ENCODE peak calls at places on chromosomes 7 and 10, in four cellular contexts. One of them, this sample, is unnamed.

GRCh38 chr10:58645762-58646161 is 133.1 kb downstream of the BICC1 start:
- DNase-seq in ovary: no peak
- DNase-seq in AG09309: no peak
- DNase-seq in mammary epithelial cell: no peak
- DNase-seq in this sample: no peak

GRCh38 chr7:83148776-83149175 is 13.9 kb downstream of the PCLO start:
- DNase-seq in ovary: no peak
- DNase-seq in AG09309: no peak
- DNase-seq in mammary epithelial cell: peak
- DNase-seq in this sample: no peak

GRCh38 chr7:107165341-107165740 is 3.5 kb upstream of the HBP1 start:
- DNase-seq in ovary: no peak
- DNase-seq in AG09309: no peak
- DNase-seq in mammary epithelial cell: no peak
- DNase-seq in this sample: no peak

GRCh38 chr7:7208524-7208923 is 26.2 kb downstream of the C1GALT1 start:
- DNase-seq in ovary: no peak
- DNase-seq in AG09309: no peak
- DNase-seq in mammary epithelial cell: no peak
- DNase-seq in this sample: no peak

GRCh38 chr10:110820321-110820814 is 51.4 kb upstream of the PDCD4 start:
- DNase-seq in ovary: peak
- DNase-seq in AG09309: no peak
- DNase-seq in mammary epithelial cell: no peak
- DNase-seq in this sample: no peak

GRCh38 chr10:24873281-24873683 is 79.1 kb downstream of the PRTFDC1 start:
- DNase-seq in ovary: peak
- DNase-seq in AG09309: peak
- DNase-seq in mammary epithelial cell: peak
- DNase-seq in this sample: peak

GRCh38 chr7:142111509-142111908 is at the start of gene MGAM2:
- DNase-seq in ovary: no peak
- DNase-seq in AG09309: no peak
- DNase-seq in mammary epithelial cell: no peak
- DNase-seq in this sample: no peak

GRCh38 chr7:134602921-134603394 is 43.7 kb upstream of the BPGM start:
- DNase-seq in ovary: no peak
- DNase-seq in AG09309: no peak
- DNase-seq in mammary epithelial cell: no peak
- DNase-seq in this sample: no peak

GRCh38 chr10:2679646-2680045 is 387.7 kb upstream of the PFKP start:
- DNase-seq in ovary: no peak
- DNase-seq in AG09309: no peak
- DNase-seq in mammary epithelial cell: no peak
- DNase-seq in this sample: no peak

GRCh38 chr10:29427667-29428066 is 138.8 kb downstream of the LYZL1 start:
- DNase-seq in ovary: no peak
- DNase-seq in AG09309: no peak
- DNase-seq in mammary epithelial cell: no peak
- DNase-seq in this sample: no peak

GRCh38 chr10:15313034-15313433 is 58.1 kb downstream of the FAM171A1 start:
- DNase-seq in ovary: no peak
- DNase-seq in AG09309: no peak
- DNase-seq in mammary epithelial cell: no peak
- DNase-seq in this sample: no peak

GRCh38 chr10:96133135-96133534 is 3.0 kb downstream of the ZNF518A start:
- DNase-seq in ovary: no peak
- DNase-seq in AG09309: no peak
- DNase-seq in mammary epithelial cell: peak
- DNase-seq in this sample: peak

GRCh38 chr10:17335065-17335464 is 107.0 kb downstream of the VIM start:
- DNase-seq in ovary: no peak
- DNase-seq in AG09309: peak
- DNase-seq in mammary epithelial cell: peak
- DNase-seq in this sample: peak

GRCh38 chr7:4665661-4666060 is 16.4 kb upstream of the FOXK1 start:
- DNase-seq in ovary: no peak
- DNase-seq in AG09309: peak
- DNase-seq in mammary epithelial cell: peak
- DNase-seq in this sample: peak

GRCh38 chr10:11143240-11143639 is 125.6 kb downstream of the CELF2 start:
- DNase-seq in ovary: no peak
- DNase-seq in AG09309: no peak
- DNase-seq in mammary epithelial cell: no peak
- DNase-seq in this sample: no peak

GRCh38 chr7:74203157-74203556 is 6.6 kb upstream of the LAT2 start:
- DNase-seq in ovary: peak
- DNase-seq in AG09309: peak
- DNase-seq in mammary epithelial cell: peak
- DNase-seq in this sample: no peak

GRCh38 chr7:125670926-125671572 is 741.4 kb upstream of the POT1 start:
- DNase-seq in ovary: no peak
- DNase-seq in AG09309: no peak
- DNase-seq in mammary epithelial cell: peak
- DNase-seq in this sample: no peak

GRCh38 chr7:135186841-135187253 is 16.3 kb upstream of the CYREN start:
- DNase-seq in ovary: no peak
- DNase-seq in AG09309: no peak
- DNase-seq in mammary epithelial cell: no peak
- DNase-seq in this sample: no peak

GRCh38 chr7:28687631-28688030 is 270.5 kb downstream of the TRIL start:
- DNase-seq in ovary: no peak
- DNase-seq in AG09309: no peak
- DNase-seq in mammary epithelial cell: no peak
- DNase-seq in this sample: no peak
- H3K4me3 ChIP-seq in ovary: no peak
- H3K4me3 ChIP-seq in AG09309: no peak
- H3K4me3 ChIP-seq in mammary epithelial cell: no peak
- H3K4me3 ChIP-seq in this sample: peak

DNA sequence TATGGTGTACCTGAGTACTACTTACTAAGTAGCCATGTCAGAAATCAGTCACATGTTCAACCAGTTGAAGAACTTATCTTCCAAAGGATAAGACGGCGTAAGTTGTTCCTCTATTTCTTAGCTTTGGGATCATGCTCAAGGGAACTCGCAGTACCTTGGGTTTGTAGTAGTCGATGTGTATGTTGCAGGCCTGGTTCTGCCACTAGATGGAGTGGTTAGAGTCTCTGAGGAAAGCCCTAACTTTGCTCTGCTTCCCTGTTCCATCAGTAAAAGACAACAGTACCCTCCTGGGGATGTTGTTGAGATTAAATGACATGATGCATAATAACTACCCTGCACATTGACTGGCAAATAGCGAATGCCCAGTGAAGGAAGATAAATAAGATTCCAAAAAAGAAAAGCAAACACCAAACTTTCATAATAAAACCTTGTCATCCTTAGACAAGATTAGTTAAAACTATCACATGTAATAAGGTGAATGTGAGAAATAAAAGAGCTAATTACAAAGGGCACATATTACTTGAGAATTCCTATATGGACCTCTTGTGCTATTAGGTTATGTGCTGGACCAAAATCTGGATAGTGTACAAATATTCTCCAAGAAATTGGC is 165.9 kb downstream of the ABCA13 start:
- DNase-seq in ovary: no peak
- DNase-seq in AG09309: no peak
- DNase-seq in mammary epithelial cell: peak
- DNase-seq in this sample: no peak
- TF ChIP-seq CTCF in ovary: no peak
- TF ChIP-seq CTCF in AG09309: peak
- TF ChIP-seq CTCF in mammary epithelial cell: peak
- TF ChIP-seq CTCF in this sample: peak

GRCh38 chr10:117546020-117546629 is 3.6 kb downstream of the EMX2 start:
- DNase-seq in ovary: no peak
- DNase-seq in AG09309: no peak
- DNase-seq in mammary epithelial cell: no peak
- DNase-seq in this sample: no peak
- H3K4me3 ChIP-seq in ovary: peak
- H3K4me3 ChIP-seq in AG09309: no peak
- H3K4me3 ChIP-seq in mammary epithelial cell: no peak
- H3K4me3 ChIP-seq in this sample: peak

GRCh38 chr10:129039406-129040345 is 427.4 kb upstream of the MGMT start:
- DNase-seq in ovary: no peak
- DNase-seq in AG09309: no peak
- DNase-seq in mammary epithelial cell: no peak
- DNase-seq in this sample: no peak

GRCh38 chr10:129040377-129040776 is 426.7 kb upstream of the MGMT start:
- DNase-seq in ovary: no peak
- DNase-seq in AG09309: no peak
- DNase-seq in mammary epithelial cell: no peak
- DNase-seq in this sample: no peak

GRCh38 chr10:129041916-129042315 is 425.1 kb upstream of the MGMT start:
- DNase-seq in ovary: no peak
- DNase-seq in AG09309: no peak
- DNase-seq in mammary epithelial cell: no peak
- DNase-seq in this sample: no peak

GRCh38 chr10:129035052-129035805 is 431.8 kb upstream of the MGMT start:
- DNase-seq in ovary: no peak
- DNase-seq in AG09309: no peak
- DNase-seq in mammary epithelial cell: no peak
- DNase-seq in this sample: no peak

DNA sequence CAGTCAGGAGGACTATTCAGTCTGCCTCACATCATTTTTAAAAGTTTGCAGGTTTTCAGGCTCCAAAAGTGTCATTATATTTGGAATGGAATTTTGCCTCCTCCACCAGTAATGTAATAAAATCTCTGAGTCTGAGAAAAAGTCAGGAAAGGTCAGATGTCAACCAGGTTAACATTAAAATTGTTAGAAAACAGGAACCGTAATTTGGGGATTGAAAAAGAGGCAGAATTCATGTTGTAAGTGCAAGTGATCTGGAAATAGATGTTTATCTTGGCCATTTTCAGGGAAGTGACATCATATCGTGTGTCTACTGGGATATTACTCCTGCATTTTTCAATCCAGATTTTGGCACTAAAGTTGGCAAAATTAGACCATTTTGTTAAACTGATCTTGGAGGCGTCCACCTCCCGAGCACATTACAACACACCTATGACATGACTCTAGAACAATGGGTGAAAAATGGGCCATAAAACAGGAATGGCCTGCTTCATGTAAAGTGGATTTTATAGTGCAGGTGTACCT is 428.5 kb upstream of the MGMT start:
- DNase-seq in ovary: no peak
- DNase-seq in AG09309: no peak
- DNase-seq in mammary epithelial cell: no peak
- DNase-seq in this sample: no peak
- TF ChIP-seq CTCF in ovary: no peak
- TF ChIP-seq CTCF in AG09309: no peak
- TF ChIP-seq CTCF in mammary epithelial cell: no peak
- TF ChIP-seq CTCF in this sample: no peak

DNA sequence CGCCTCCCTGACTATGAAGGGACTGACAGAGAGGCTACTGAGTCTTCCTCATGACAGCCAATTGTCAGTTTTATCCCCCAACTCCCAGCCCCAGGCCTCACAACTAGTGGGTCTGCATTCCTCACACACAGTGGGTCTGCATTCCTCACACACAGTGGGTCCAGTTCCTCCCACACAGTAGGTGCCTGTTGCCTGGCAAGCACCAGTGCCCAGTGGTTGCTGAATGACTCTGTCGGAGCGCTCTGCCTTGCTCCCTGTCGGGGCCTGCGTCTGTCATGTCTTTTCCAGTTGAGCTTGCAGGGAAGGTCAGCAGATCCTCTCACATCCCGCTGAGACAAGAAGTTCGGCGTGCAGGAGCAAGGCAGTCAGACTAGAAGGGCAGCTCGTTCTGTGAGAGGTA is 590.0 kb upstream of the MKI67 start:
- DNase-seq in ovary: no peak
- DNase-seq in AG09309: no peak
- DNase-seq in mammary epithelial cell: no peak
- DNase-seq in this sample: no peak
- H3K4me3 ChIP-seq in ovary: no peak
- H3K4me3 ChIP-seq in AG09309: no peak
- H3K4me3 ChIP-seq in mammary epithelial cell: no peak
- H3K4me3 ChIP-seq in this sample: no peak

This sample was measured in AG04449.